ENCODE peak calls at places on chromosomes 2 and 18, in ten cellular contexts. Q, W, F, K, D, G, L, O, J and N are unnamed samples.

GRCh38 chr2:86042256-86043168 is 63.2 kb downstream of the POLR1A start:
- DNase-seq in W (no peak), K (no peak), L (no peak), F (no peak), J (no peak), Q (no peak), O (no peak), D (no peak), G (no peak), N (peak)

GRCh38 chr18:69958422-69958821 is 10.7 kb upstream of the CD226 start:
- DNase-seq in G (no peak), K (no peak), F (no peak), L (no peak), D (no peak), J (no peak), O (no peak), Q (peak), W (no peak), N (no peak)

GRCh38 chr2:170820647-170821630 is 4.3 kb downstream of the GAD1 start:
- DNase-seq in Q (no peak), G (no peak), F (no peak), D (no peak), L (no peak), O (no peak), W (no peak), K (no peak), J (no peak), N (no peak)

GRCh38 chr2:238125127-238125885 is 13.2 kb upstream of the KLHL30 start:
- DNase-seq in G (no peak), O (no peak), K (no peak), W (no peak), Q (no peak), L (no peak), J (no peak), D (no peak), F (no peak), N (no peak)

GRCh38 chr2:39504790-39505335 is 67.8 kb upstream of the MAP4K3 start:
- DNase-seq in G (no peak), O (no peak), F (peak), J (no peak), L (no peak), W (no peak), K (no peak), D (no peak), Q (no peak), N (no peak)

GRCh38 chr2:134108124-134108523 is 145.7 kb upstream of the MGAT5 start:
- DNase-seq in J (peak), L (no peak), K (no peak), W (no peak), O (peak), F (no peak), G (no peak), D (no peak), Q (no peak), N (no peak)

GRCh38 chr2:43950383-43951008 is 45.3 kb downstream of the LRPPRC start:
- DNase-seq in K (no peak), J (peak), W (no peak), Q (no peak), F (peak), G (no peak), D (no peak), L (no peak), O (no peak), N (no peak)

GRCh38 chr2:191864623-191865521 is 18.0 kb upstream of the CAVIN2 start:
- DNase-seq in Q (no peak), W (no peak), G (no peak), F (peak), L (no peak), K (no peak), D (no peak), J (no peak), O (no peak), N (no peak)

GRCh38 chr2:43333096-43333655 is 106.8 kb upstream of the ZFP36L2 start:
- DNase-seq in W (no peak), L (no peak), F (no peak), K (no peak), D (no peak), G (no peak), J (no peak), O (no peak), Q (no peak), N (no peak)

GRCh38 chr18:49812321-49813070 is 837 bp downstream of the ACAA2 start:
- DNase-seq in J (no peak), K (no peak), Q (no peak), F (peak), O (no peak), G (no peak), W (no peak), L (no peak), D (no peak), N (no peak)

GRCh38 chr18:65706646-65707045 is 44.2 kb upstream of the CDH7 start:
- DNase-seq in W (no peak), K (no peak), L (no peak), G (no peak), D (no peak), F (no peak), Q (no peak), J (no peak), O (no peak), N (no peak)

GRCh38 chr2:175742367-175742766 is 259.7 kb downstream of the LNPK start:
- DNase-seq in F (peak), Q (no peak), L (no peak), G (no peak), J (no peak), K (no peak), O (no peak), W (no peak), D (no peak), N (no peak)

GRCh38 chr2:232353096-232353495 is 25.5 kb upstream of the ALPP start:
- DNase-seq in K (no peak), Q (no peak), G (no peak), O (no peak), J (no peak), F (no peak), L (no peak), W (no peak), D (no peak), N (no peak)

GRCh38 chr2:149087751-149088150 is 49.3 kb downstream of the LYPD6B start:
- DNase-seq in W (no peak), F (no peak), D (no peak), K (no peak), Q (no peak), G (no peak), O (no peak), L (no peak), J (no peak), N (no peak)

GRCh38 chr18:45837283-45838070 is 12.0 kb downstream of the SIGLEC15 start:
- DNase-seq in L (no peak), K (no peak), J (peak), W (peak), O (no peak), F (no peak), D (no peak), G (peak), Q (peak), N (peak)

GRCh38 chr2:211534655-211535054 is 978.3 kb downstream of the CPS1 start:
- DNase-seq in L (no peak), F (no peak), Q (no peak), O (no peak), G (no peak), W (no peak), K (no peak), D (no peak), J (no peak), N (no peak)

GRCh38 chr2:239445771-239446524 is 45.1 kb upstream of the HDAC4 start:
- DNase-seq in W (no peak), G (peak), D (no peak), Q (peak), J (no peak), L (no peak), F (no peak), O (no peak), K (no peak), N (no peak)

GRCh38 chr2:112701092-112701491 is 19.7 kb upstream of the NT5DC4 start:
- DNase-seq in F (peak), W (no peak), O (no peak), Q (no peak), L (no peak), K (no peak), G (no peak), J (peak), D (no peak), N (no peak)

GRCh38 chr2:35503738-35504160 is 851.8 kb upstream of the CRIM1 start:
- DNase-seq in O (no peak), F (no peak), K (no peak), W (no peak), L (no peak), G (no peak), D (no peak), Q (no peak), J (no peak), N (no peak)

GRCh38 chr18:35827275-35827929 is 145.1 kb upstream of the RMP24 start:
- DNase-seq in O (no peak), G (no peak), F (no peak), Q (no peak), K (no peak), L (no peak), J (no peak), D (no peak), W (no peak), N (no peak)

GRCh38 chr2:171406044-171406443 is 27.7 kb downstream of the METTL8 start:
- DNase-seq in Q (no peak), W (no peak), K (no peak), D (no peak), O (no peak), F (no peak), J (no peak), G (no peak), L (no peak), N (no peak)

GRCh38 chr2:46416280-46416679 is 63.1 kb upstream of the TMEM247 start:
- DNase-seq in O (no peak), J (no peak), W (no peak), F (no peak), Q (no peak), D (no peak), K (no peak), L (no peak), G (no peak), N (no peak)

GRCh38 chr2:230068658-230069080 is at the start of gene SLC16A14:
- DNase-seq in G (peak), Q (no peak), F (peak), J (peak), D (no peak), O (peak), L (no peak), W (no peak), K (peak), N (peak)

GRCh38 chr2:217475791-217476190 is 527.0 kb downstream of the TNS1 start:
- DNase-seq in L (no peak), Q (peak), F (no peak), W (no peak), G (no peak), O (no peak), D (no peak), J (no peak), K (no peak), N (no peak)

GRCh38 chr2:239832995-239833727 is 192.0 kb downstream of the NDUFA10 start:
- DNase-seq in O (no peak), K (no peak), F (no peak), J (no peak), L (no peak), W (no peak), G (peak), D (peak), Q (peak), N (peak)

GRCh38 chr2:12428786-12429185 is 287.9 kb upstream of the TRIB2 start:
- DNase-seq in O (no peak), J (no peak), W (no peak), F (peak), L (no peak), K (no peak), D (no peak), G (no peak), Q (no peak), N (no peak)

GRCh38 chr2:151344906-151345305 is 12.5 kb upstream of the TNFAIP6 start:
- DNase-seq in J (no peak), G (no peak), L (no peak), O (no peak), K (no peak), D (no peak), Q (no peak), W (no peak), F (no peak), N (no peak)

GRCh38 chr2:127683766-127684165 is 8.4 kb upstream of the LIMS2 start:
- DNase-seq in J (no peak), O (no peak), W (peak), Q (no peak), K (no peak), D (no peak), F (peak), G (no peak), L (no peak), N (no peak)

GRCh38 chr2:236054125-236054524 is 114.1 kb downstream of the GBX2 start:
- DNase-seq in O (peak), F (peak), Q (no peak), G (no peak), W (no peak), L (no peak), J (no peak), K (no peak), D (peak), N (no peak)

GRCh38 chr2:48829036-48829435 is 73.5 kb upstream of the LHCGR start:
- DNase-seq in K (no peak), J (no peak), F (peak), D (no peak), G (no peak), L (no peak), W (no peak), Q (peak), O (no peak), N (no peak)

GRCh38 chr2:120862254-120863172 is 126.8 kb downstream of the GLI2 start:
- DNase-seq in J (no peak), L (no peak), G (peak), O (no peak), W (no peak), K (no peak), Q (no peak), F (no peak), D (no peak), N (no peak)

GRCh38 chr2:17401096-17401495 is 117.1 kb downstream of the RAD51AP2 start:
- DNase-seq in O (no peak), D (no peak), G (no peak), Q (no peak), L (no peak), F (no peak), J (no peak), W (no peak), K (no peak), N (no peak)

GRCh38 chr2:45541450-45541849 is 69.6 kb downstream of the SRBD1 start:
- DNase-seq in D (no peak), G (no peak), J (no peak), O (no peak), Q (no peak), F (no peak), L (no peak), W (no peak), K (no peak), N (no peak)

GRCh38 chr2:216696751-216697560 is 1.6 kb upstream of the IGFBP5 start:
- DNase-seq in O (no peak), D (no peak), J (no peak), W (no peak), L (no peak), Q (no peak), F (peak), K (no peak), G (no peak), N (no peak)

GRCh38 chr18:12839526-12840196 is 44.4 kb downstream of the PTPN2 start:
- DNase-seq in Q (no peak), K (peak), D (no peak), W (no peak), F (no peak), O (no peak), L (no peak), J (peak), G (no peak), N (no peak)

GRCh38 chr18:56789004-56789888 is 138.1 kb downstream of the WDR7 start:
- DNase-seq in Q (no peak), F (peak), G (peak), K (no peak), D (no peak), L (no peak), W (peak), O (no peak), J (peak), N (no peak)

GRCh38 chr2:221972813-221973478 is 325.9 kb downstream of the PAX3 start:
- DNase-seq in W (no peak), D (no peak), L (no peak), G (no peak), J (no peak), F (no peak), O (no peak), K (no peak), Q (no peak), N (no peak)

GRCh38 chr18:3455090-3455640 is 5.2 kb downstream of the TGIF1 start:
- DNase-seq in O (no peak), Q (no peak), W (no peak), D (no peak), K (no peak), L (no peak), G (no peak), F (no peak), J (no peak), N (no peak)

GRCh38 chr18:3456686-3457069 is 6.7 kb downstream of the TGIF1 start:
- DNase-seq in J (no peak), O (no peak), D (no peak), G (no peak), K (no peak), Q (no peak), F (no peak), L (no peak), W (no peak), N (no peak)

GRCh38 chr18:3454365-3455089 is 4.6 kb downstream of the TGIF1 start:
- DNase-seq in G (peak), K (peak), O (peak), D (no peak), Q (peak), J (peak), W (no peak), F (peak), L (no peak), N (no peak)

GRCh38 chr18:3457261-3457724 is 7.3 kb downstream of the TGIF1 start:
- DNase-seq in D (no peak), J (no peak), W (no peak), L (no peak), F (no peak), K (no peak), O (no peak), G (no peak), Q (peak), N (no peak)

GRCh38 chr18:3455938-3456685 is 6.1 kb downstream of the TGIF1 start:
- DNase-seq in G (no peak), D (no peak), W (no peak), J (peak), O (no peak), Q (peak), L (no peak), F (peak), K (no peak), N (no peak)
- TF ChIP-seq POLR2A in G (no peak), D (no peak), W (no peak), J (no peak), O (no peak), Q (no peak), L (no peak), F (no peak), K (no peak), N (no peak)

DNA sequence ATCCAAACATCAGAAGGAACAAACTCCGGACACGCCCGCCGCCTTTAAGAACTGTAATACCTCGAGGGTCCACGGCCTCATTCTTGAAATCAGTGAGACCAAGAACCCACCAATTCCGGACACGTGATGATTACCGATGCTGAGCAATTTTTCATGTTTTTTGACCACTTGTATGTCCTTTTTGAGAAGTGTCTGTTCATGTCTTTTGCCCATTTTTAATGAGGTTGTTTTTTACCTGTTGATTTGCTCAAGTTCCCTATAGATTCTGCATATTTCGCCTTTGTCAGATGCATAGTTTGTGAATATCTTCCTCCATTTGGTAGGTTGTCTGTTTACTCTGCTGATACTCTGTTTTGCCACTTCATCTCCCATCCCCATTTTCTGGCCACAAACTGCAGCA is 150.4 kb downstream of the IRS1 start:
- DNase-seq in O (no peak), L (no peak), G (no peak), Q (no peak), J (no peak), K (no peak), D (no peak), F (no peak), W (no peak), N (no peak)
- TF ChIP-seq POLR2A in O (no peak), L (no peak), G (no peak), Q (no peak), J (no peak), K (no peak), D (no peak), F (no peak), W (no peak), N (no peak)

DNA sequence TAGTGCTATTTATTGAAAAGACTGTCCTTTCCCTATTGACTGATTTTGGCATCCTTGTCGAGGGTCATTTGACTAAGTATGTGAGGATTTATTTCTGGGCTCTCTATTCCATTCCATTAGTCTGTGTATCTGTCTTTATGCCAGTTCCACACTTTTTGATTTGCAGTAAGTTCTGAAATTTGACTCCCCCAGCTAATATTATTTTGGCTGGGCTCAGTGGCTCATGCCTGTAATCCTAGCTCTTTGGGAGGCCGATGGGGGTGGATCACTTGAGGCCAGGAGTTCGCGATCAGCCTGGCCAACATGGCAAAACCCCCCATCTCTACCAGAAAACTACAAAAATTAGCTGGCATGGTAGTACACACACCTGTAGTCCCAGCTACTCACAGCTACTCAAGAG is 46.8 kb upstream of the GAREM2 start:
- DNase-seq in F (no peak), G (no peak), J (no peak), L (no peak), Q (no peak), O (no peak), K (no peak), D (no peak), W (no peak), N (no peak)
- TF ChIP-seq POLR2A in F (no peak), G (no peak), J (no peak), L (no peak), Q (no peak), O (no peak), K (no peak), D (no peak), W (no peak), N (no peak)

DNA sequence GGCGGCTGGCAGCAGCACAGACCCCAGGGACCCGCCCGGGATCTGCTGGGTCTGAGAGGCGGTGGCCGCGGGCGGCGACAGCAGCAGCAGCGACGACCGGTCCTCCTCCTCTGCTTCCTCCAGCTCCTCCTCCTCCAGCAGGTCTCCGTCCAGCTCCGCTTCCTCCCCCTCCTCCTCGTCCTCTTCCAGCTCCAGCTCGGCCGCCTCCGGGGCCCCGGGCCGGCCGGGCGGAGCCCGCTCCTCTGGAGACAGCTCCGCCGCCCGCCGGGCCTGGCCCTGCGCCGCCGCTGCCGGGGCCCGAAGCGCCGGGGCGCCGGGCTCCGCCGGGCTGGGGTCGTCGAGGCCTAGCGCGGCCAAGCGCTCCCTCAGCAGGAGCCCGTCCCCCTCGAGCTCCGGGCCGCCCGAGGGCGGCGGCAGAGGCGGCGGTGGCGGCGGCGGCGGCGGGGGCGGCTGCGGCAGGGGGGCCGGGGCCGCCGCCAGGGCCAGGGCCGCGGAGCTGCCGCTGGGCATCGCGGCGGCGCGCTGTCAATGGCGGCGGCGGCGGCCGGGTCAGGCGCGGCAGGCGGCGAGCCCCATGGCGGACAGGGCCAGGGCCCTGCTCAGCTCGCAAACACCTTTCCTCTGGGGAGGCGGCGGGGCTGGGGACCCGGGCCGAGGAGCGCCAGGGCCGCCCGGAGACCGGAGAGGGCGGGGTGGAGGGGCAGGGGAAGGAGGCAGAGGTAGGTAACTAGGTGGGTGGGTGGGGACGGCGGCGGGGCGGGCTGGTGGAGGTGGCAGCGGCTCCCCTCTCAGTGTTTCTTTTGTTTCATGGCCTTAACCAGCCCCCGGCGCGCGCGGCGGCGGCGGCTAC is 445 bp downstream of the MEX3C start:
- DNase-seq in D (peak), F (peak), J (peak), K (no peak), G (peak), Q (no peak), W (peak), L (no peak), O (peak), N (peak)
- TF ChIP-seq POLR2A in D (no peak), F (peak), J (peak), K (peak), G (peak), Q (no peak), W (peak), L (no peak), O (no peak), N (no peak)

GRCh38 chr2:25982273-25982967 is at the start of gene KIF3C:
- DNase-seq in K (no peak), O (peak), J (peak), D (no peak), F (peak), Q (no peak), G (peak), L (no peak), W (peak), N (no peak)
- TF ChIP-seq POLR2A in K (no peak), O (no peak), J (no peak), D (no peak), F (no peak), Q (no peak), G (no peak), L (no peak), W (no peak), N (no peak)